ENCODE peak calls at places on chromosomes 6 and 20, in four cellular contexts. I, M, S and L are unnamed samples.

GRCh38 chr6:169502445-169502844 is 199.4 kb downstream of the WDR27 start:
- DNase-seq in I (no peak), M (no peak), S (no peak), L (no peak)

GRCh38 chr6:122947355-122947754 is 48.7 kb upstream of the CLVS2 start:
- DNase-seq in I (no peak), M (no peak), S (peak; percentile 69), L (peak; percentile 32)

GRCh38 chr6:157510329-157511188 is 129.6 kb downstream of the ZDHHC14 start:
- DNase-seq in I (no peak), M (peak; percentile 6), S (peak; percentile 32), L (no peak)

GRCh38 chr6:106807946-106808611 is 166.4 kb downstream of the CD24 start:
- DNase-seq in I (no peak), M (no peak), S (no peak), L (no peak)

GRCh38 chr6:14354919-14355572 is 237.5 kb downstream of the CD83 start:
- DNase-seq in I (no peak), M (no peak), S (no peak), L (no peak)

GRCh38 chr6:1735239-1735803 is 125.6 kb downstream of the FOXC1 start:
- DNase-seq in I (no peak), M (no peak), S (no peak), L (no peak)

GRCh38 chr6:34839696-34840352 is 47.9 kb downstream of the BLTP3A start:
- DNase-seq in I (no peak), M (no peak), S (no peak), L (no peak)

GRCh38 chr6:144931172-144932035 is 646.3 kb downstream of the UTRN start:
- DNase-seq in I (no peak), M (no peak), S (peak; percentile 37), L (peak; percentile 52)

GRCh38 chr20:8305449-8305978 is 173.4 kb downstream of the PLCB1 start:
- DNase-seq in I (peak; percentile 30), M (peak; percentile 67), S (peak; percentile 77), L (peak; percentile 81)